ENCODE peak calls at places on chromosome 15, in nine cellular contexts. K, Y, T, A, H, Q, E, I and V are unnamed samples.
A peak's percentile ranks its signal among the peaks of the same experiment; 100 is the strongest.

GRCh38 chr15:84911879-84912660 is 27.6 kb downstream of the SLC28A1 start:
- DNase-seq in Q (peak; percentile 96), I (no peak), E (peak; percentile 54), K (peak; percentile 99), Y (no peak), T (peak; percentile 100), H (no peak), A (peak; percentile 71), V (no peak)

GRCh38 chr15:93048759-93049161 is 40.3 kb downstream of the RGMA start:
- DNase-seq in A (no peak), E (no peak), I (peak; percentile 80), Y (no peak), H (no peak), Q (peak; percentile 61), T (peak; percentile 58), K (no peak), V (no peak)

GRCh38 chr15:89680282-89680873 is 1.2 kb upstream of the PLIN1 start:
- DNase-seq in H (no peak), A (no peak), I (no peak), E (peak; percentile 85), T (peak; percentile 97), K (peak; percentile 89), Y (no peak), Q (peak; percentile 97), V (no peak)

GRCh38 chr15:58432421-58432820 is 630 bp downstream of the LIPC start:
- DNase-seq in E (no peak), K (peak; percentile 66), Y (no peak), Q (peak; percentile 58), I (no peak), A (no peak), H (no peak), T (peak; percentile 75), V (no peak)

GRCh38 chr15:61115241-61115640 is 113.9 kb downstream of the RORA start:
- DNase-seq in I (no peak), E (no peak), Q (no peak), Y (no peak), T (peak; percentile 8), A (no peak), H (no peak), K (no peak), V (no peak)

GRCh38 chr15:70318996-70319465 is 221.3 kb upstream of the TLE3 start:
- DNase-seq in H (no peak), Q (peak; percentile 84), Y (no peak), E (no peak), T (peak; percentile 52), A (no peak), K (peak; percentile 91), I (no peak), V (no peak)

GRCh38 chr15:81027200-81027599 is 26.5 kb downstream of the TLNRD1 start:
- DNase-seq in I (no peak), Q (no peak), A (no peak), H (no peak), K (peak; percentile 4), E (no peak), T (no peak), Y (no peak), V (no peak)

GRCh38 chr15:96462768-96463167 is 132.3 kb downstream of the NR2F2 start:
- DNase-seq in I (no peak), E (no peak), Y (no peak), Q (peak; percentile 14), K (peak; percentile 32), H (no peak), A (no peak), T (peak; percentile 0), V (no peak)

GRCh38 chr15:95620934-95621579 is 709.4 kb upstream of the NR2F2 start:
- DNase-seq in Q (peak; percentile 78), T (peak; percentile 82), E (no peak), A (no peak), K (peak; percentile 87), Y (no peak), I (no peak), H (no peak), V (no peak)

GRCh38 chr15:39997031-39997430 is 42.0 kb downstream of the SRP14 start:
- DNase-seq in K (peak; percentile 30), Q (no peak), T (no peak), E (no peak), H (no peak), A (no peak), I (no peak), Y (no peak), V (no peak)

GRCh38 chr15:93862791-93863190 is 368.6 kb upstream of the MCTP2 start:
- DNase-seq in E (peak; percentile 17), K (no peak), Y (no peak), H (no peak), T (no peak), I (peak; percentile 58), Q (no peak), A (no peak), V (no peak)

GRCh38 chr15:58396181-58396580 is 35.6 kb upstream of the LIPC start:
- DNase-seq in I (no peak), K (peak; percentile 93), T (peak; percentile 91), A (no peak), Q (peak; percentile 86), H (no peak), E (no peak), Y (no peak), V (no peak)

GRCh38 chr15:26974120-26974780 is 3.3 kb downstream of the GABRG3 start:
- DNase-seq in E (no peak), H (no peak), K (peak; percentile 37), A (no peak), I (no peak), Q (peak; percentile 28), T (peak; percentile 8), Y (no peak), V (no peak)

DNA sequence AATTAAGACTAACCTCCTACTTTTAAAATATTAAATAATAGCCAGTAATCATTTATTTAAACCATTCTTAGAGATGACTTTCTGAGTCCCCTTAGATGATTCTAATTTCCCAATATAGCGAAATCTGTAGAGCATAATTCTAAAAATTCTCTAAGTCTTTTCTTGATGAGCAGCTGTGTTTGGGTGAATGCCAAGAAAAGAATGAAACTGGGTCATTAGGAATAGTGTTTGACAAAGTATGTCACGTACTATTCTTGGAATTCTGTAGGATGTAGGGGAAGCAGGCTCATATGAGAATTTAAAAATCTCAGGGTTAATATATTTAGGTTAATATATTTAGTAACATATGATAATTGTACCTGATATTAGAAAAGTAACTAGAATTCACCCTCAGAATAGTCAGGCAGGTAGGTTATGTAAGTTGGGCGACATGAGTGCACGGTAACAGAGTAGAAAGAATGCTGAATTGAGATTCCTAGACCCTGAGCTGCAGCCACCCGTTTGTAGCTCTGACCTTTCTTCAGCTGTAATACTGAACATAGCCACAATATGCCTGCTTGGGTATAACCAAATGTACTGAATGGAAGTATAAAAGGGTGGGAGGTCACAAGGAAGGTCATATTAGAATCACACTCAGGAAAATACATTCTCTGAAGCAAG is 524.3 kb downstream of the UNC13C start:
- DNase-seq in E (no peak), Q (no peak), H (no peak), T (no peak), K (no peak), I (no peak), Y (no peak), A (no peak), V (no peak)
- TF ChIP-seq CTCF in E (no peak), Q (no peak), H (no peak), T (no peak), K (no peak), I (no peak), Y (no peak), A (no peak), V (no peak)

GRCh38 chr15:68672251-68672650 is 93.5 kb downstream of the CORO2B start:
- DNase-seq in H (no peak), I (no peak), A (no peak), Y (no peak), T (no peak), K (no peak), E (no peak), Q (no peak), V (no peak)

GRCh38 chr15:68674975-68675374 is 96.2 kb downstream of the CORO2B start:
- DNase-seq in Y (no peak), Q (no peak), A (no peak), T (peak; percentile 32), H (no peak), I (no peak), E (no peak), K (peak; percentile 52), V (no peak)

GRCh38 chr15:68676011-68676605 is 97.3 kb downstream of the CORO2B start:
- DNase-seq in Q (no peak), I (no peak), E (no peak), Y (no peak), A (no peak), K (no peak), T (no peak), H (no peak), V (no peak)

GRCh38 chr15:68668926-68669600 is 90.3 kb downstream of the CORO2B start:
- DNase-seq in T (no peak), E (no peak), Y (no peak), A (no peak), Q (no peak), I (no peak), H (no peak), K (no peak), V (no peak)

DNA sequence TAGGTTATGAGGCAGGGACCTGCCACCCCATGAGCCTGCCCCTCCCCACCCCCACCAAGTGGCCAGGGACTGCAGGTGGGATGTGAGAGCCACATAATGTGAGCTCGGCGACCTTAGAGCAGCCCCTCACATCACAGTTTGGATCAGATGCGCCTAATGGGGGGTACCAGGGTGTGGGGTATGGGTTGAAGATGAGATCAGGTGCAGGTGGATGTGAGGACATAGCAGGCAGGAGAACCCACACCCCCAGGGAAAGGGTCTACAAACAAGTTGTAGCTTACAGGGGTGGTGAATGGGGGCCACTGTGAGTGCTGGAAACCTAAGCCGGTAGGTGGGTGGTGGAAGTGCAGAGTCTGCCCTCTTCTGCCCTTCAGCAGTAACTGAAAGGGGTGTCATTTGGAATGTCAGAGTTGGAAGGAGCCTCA is 94.0 kb downstream of the CORO2B start:
- DNase-seq in Y (no peak), A (no peak), I (no peak), Q (peak; percentile 37), E (no peak), K (peak; percentile 19), T (peak; percentile 21), H (no peak), V (no peak)
- TF ChIP-seq CTCF in Y (no peak), A (peak; percentile 21), I (no peak), Q (no peak), E (no peak), K (peak; percentile 43), T (no peak), H (no peak), V (no peak)

DNA sequence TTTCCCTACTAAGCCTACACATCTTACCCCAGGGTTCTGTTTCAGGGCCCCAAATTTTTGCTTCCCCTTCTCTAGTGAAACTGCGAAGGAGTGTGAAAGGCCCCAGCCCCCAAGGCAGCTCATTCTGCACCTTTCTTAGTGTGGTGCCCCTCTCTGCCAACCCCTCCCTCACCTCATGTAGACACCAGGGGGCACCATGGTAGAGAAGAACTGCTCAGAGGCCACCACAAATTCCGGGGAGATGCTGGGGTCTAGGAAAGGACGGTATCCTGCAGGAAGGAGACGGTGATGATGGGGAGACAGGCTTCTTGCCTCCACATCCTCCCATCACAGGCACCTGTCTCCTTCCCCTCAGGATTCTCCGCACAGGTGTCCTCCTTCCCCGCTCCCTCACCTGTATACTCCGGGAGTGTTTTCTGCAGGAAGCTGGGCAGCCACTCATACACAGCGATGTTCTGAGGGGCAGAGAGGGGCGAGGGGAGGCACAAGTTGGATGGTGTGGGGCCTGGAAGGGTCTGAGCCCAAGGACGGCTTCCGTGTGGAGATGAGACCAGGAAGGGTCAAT is 3.6 kb downstream of the DUOX2 start:
- DNase-seq in Q (no peak), I (no peak), A (no peak), H (no peak), T (no peak), Y (no peak), K (no peak), E (no peak), V (no peak)
- TF ChIP-seq CTCF in Q (no peak), I (peak; percentile 8), A (no peak), H (no peak), T (no peak), Y (peak; percentile 24), K (no peak), E (no peak), V (no peak)

GRCh38 chr15:68546318-68546717 is 32.5 kb upstream of the CORO2B start:
- DNase-seq in K (no peak), Y (no peak), E (no peak), Q (no peak), H (no peak), T (no peak), I (no peak), A (no peak), V (no peak)
- TF ChIP-seq CTCF in K (peak; percentile 14), Y (no peak), E (no peak), Q (no peak), H (no peak), T (no peak), I (no peak), A (no peak), V (no peak)